ENCODE peak calls at places on chromosomes 6 and 20, in seven cellular contexts. B is adrenal gland, R is stomach, C is IMR-90, P is gastrocnemius medialis, U is transverse colon, T is endothelial cell of umbilical vein. Y is an unnamed sample.

GRCh38 chr6:3336066-3336786 is 77.5 kb downstream of the PSMG4 start:
- DNase-seq in B (no peak), R (no peak), C (no peak), P (no peak), U (no peak), T (no peak), Y (no peak)

GRCh38 chr6:20704325-20704724 is 170.1 kb downstream of the CDKAL1 start:
- DNase-seq in B (no peak), R (no peak), C (no peak), P (no peak), U (no peak), T (peak; percentile 6), Y (no peak)

GRCh38 chr6:45192556-45192955 is 135.6 kb upstream of the RUNX2 start:
- DNase-seq in B (no peak), R (no peak), C (peak; percentile 25), P (no peak), U (no peak), T (no peak), Y (no peak)

GRCh38 chr6:112216699-112217551 is 37.4 kb downstream of the LAMA4 start:
- DNase-seq in B (no peak), R (no peak), C (peak; percentile 95), P (no peak), U (no peak), T (peak; percentile 96), Y (no peak)

GRCh38 chr6:143290206-143290605 is 160.3 kb downstream of the ADAT2 start:
- DNase-seq in B (no peak), R (no peak), C (no peak), P (no peak), U (no peak), T (no peak), Y (no peak)

GRCh38 chr20:3970016-3970415 is 45.3 kb downstream of the RNF24 start:
- DNase-seq in B (no peak), R (no peak), C (no peak), P (no peak), U (peak; percentile 29), T (no peak), Y (no peak)

GRCh38 chr20:57698191-57698866 is 11.5 kb downstream of the PMEPA1 start:
- DNase-seq in B (peak; percentile 78), R (peak; percentile 40), C (peak; percentile 98), P (no peak), U (peak; percentile 77), T (peak; percentile 99), Y (no peak)

GRCh38 chr6:142913511-142914047 is 31.4 kb downstream of the HIVEP2 start:
- DNase-seq in B (no peak), R (no peak), C (no peak), P (no peak), U (peak; percentile 57), T (no peak), Y (no peak)

GRCh38 chr6:79031821-79032590 is 46.0 kb downstream of the PHIP start:
- DNase-seq in B (no peak), R (no peak), C (peak; percentile 63), P (no peak), U (no peak), T (no peak), Y (no peak)

GRCh38 chr20:20498081-20498861 is 130.4 kb downstream of the INSM1 start:
- DNase-seq in B (no peak), R (peak; percentile 38), C (peak; percentile 82), P (no peak), U (no peak), T (no peak), Y (no peak)

GRCh38 chr6:149859938-149860337 is 4.2 kb downstream of the LRP11 start:
- DNase-seq in B (no peak), R (no peak), C (no peak), P (no peak), U (no peak), T (no peak), Y (no peak)

GRCh38 chr6:163427498-163428254 is 13.2 kb downstream of the QKI start:
- DNase-seq in B (no peak), R (no peak), C (peak; percentile 82), P (no peak), U (no peak), T (peak; percentile 87), Y (no peak)

GRCh38 chr20:19269737-19270325 is 57.4 kb downstream of the SLC24A3 start:
- DNase-seq in B (no peak), R (no peak), C (no peak), P (no peak), U (no peak), T (no peak), Y (no peak)

GRCh38 chr20:9838378-9839295 is at the start of gene PAK5:
- DNase-seq in B (peak; percentile 87), R (peak; percentile 79), C (peak; percentile 15), P (no peak), U (no peak), T (peak; percentile 26), Y (no peak)

GRCh38 chr20:33753763-33754162 is 22.0 kb downstream of the ZNF341 start:
- DNase-seq in B (peak; percentile 87), R (no peak), C (peak; percentile 38), P (no peak), U (no peak), T (no peak), Y (no peak)

GRCh38 chr20:10670521-10671220 is 3.1 kb downstream of the JAG1 start:
- DNase-seq in B (no peak), R (no peak), C (peak; percentile 30), P (no peak), U (no peak), T (peak; percentile 63), Y (no peak)

DNA sequence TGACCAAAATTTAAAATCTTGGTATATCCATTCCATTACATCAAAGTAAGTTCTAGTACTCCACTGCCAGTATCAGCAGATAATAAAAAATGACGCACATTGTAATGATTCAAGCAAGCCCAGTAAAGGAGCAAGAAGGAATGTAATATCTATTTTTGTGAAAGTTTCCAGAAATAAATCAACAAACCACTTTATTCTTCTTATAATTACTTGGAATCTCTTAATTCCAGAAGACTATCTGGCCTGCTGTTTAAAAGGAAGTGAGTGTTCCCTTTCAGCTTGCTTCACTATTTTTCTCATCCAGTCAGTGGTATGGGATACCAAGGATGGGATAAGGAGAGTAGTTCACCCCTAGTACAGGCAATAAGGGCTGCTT is 42.2 kb upstream of the DSE start:
- DNase-seq in B (no peak), R (no peak), C (peak; percentile 31), P (no peak), U (no peak), T (no peak), Y (no peak)
- H3K27ac ChIP-seq in B (peak overlapping the region; percentile 37), R (no peak overlapping the region), C (no peak overlapping the region), P (peak overlapping the region; percentile 37), U (peak overlapping the region; percentile 24), T (peak overlapping the region; percentile 75), Y (no peak overlapping the region)

DNA sequence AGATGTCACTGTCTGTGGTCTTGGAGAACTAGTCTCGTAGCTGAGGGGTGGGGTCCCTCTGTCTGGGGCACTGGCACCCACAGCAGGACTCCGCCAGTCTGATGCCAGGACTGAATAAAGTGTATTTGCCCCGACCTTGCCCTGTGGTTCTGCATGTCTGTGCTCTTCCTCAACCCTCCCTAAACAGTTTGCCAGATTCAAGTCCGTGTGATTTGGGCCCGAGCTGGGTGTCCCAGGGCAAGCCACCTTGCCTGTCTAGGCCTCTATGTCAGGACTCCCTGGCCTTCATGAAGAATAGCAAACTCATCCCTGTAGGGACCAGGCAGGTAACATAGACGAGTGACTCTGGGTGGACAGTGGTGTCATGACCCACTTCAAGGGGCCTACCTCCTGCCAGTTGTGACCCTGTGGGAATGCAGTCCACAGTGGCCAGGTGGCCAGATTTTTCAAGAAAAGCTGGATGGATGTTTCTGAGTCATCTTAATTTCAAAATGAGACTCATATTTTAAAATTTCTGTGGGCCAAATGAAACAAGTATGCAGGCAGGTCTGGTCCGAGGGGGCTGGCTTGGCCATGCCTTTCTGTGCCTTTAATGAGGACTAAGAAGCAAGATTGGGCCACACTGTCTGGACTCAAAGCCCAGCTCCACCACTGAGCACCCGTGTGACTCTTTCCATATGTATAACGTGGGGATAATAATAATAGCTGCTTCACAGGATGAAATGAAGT is 3.4 kb downstream of the SOX12 start:
- DNase-seq in B (no peak), R (no peak), C (no peak), P (no peak), U (no peak), T (no peak), Y (no peak)
- TF ChIP-seq POLR2A in B (no peak), R (no peak), C (no peak), P (no peak), U (no peak), T (no peak), Y (no peak)

GRCh38 chr6:82197784-82198183 is 49.8 kb downstream of the IBTK start:
- DNase-seq in B (no peak), R (no peak), C (no peak), P (no peak), U (no peak), T (peak; percentile 20), Y (no peak)
- H3K36me3 ChIP-seq in B (no peaks in the 10 kb centered on the region), R (peaks cover 96% of the 10 kb centered on the region), C (peaks cover 38% of the 10 kb centered on the region), P (peaks cover 98% of the 10 kb centered on the region), U (no peaks in the 10 kb centered on the region), T (peaks cover 25% of the 10 kb centered on the region), Y (peaks cover 100% of the 10 kb centered on the region)

DNA sequence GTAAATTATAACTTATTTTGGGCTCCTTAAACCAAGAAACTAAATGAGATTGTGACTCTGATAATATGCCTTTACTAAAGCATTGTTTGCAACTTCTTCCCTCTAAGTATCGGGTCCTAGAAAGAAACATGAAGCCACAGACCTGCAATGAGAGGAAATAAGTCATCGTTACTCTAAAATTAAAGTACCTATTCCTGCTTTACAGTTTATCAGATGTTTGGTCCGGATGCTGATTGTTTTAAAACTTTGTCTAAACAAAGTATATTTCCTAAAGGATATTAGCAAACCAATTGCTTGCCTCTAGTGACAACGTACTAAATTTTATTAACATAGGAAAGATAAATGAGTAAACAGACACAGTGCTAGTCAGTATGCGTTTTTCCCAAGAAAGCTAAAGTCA is 216.8 kb downstream of the GJA1 start:
- DNase-seq in B (no peak), R (no peak), C (no peak), P (no peak), U (no peak), T (peak; percentile 90), Y (no peak)
- H3K27ac ChIP-seq in B (no peak overlapping the region), R (peak overlapping the region; percentile 19), C (no peak overlapping the region), P (peak overlapping the region; percentile 65), U (no peak overlapping the region), T (peak overlapping the region; percentile 98), Y (peak overlapping the region; percentile 54)

DNA sequence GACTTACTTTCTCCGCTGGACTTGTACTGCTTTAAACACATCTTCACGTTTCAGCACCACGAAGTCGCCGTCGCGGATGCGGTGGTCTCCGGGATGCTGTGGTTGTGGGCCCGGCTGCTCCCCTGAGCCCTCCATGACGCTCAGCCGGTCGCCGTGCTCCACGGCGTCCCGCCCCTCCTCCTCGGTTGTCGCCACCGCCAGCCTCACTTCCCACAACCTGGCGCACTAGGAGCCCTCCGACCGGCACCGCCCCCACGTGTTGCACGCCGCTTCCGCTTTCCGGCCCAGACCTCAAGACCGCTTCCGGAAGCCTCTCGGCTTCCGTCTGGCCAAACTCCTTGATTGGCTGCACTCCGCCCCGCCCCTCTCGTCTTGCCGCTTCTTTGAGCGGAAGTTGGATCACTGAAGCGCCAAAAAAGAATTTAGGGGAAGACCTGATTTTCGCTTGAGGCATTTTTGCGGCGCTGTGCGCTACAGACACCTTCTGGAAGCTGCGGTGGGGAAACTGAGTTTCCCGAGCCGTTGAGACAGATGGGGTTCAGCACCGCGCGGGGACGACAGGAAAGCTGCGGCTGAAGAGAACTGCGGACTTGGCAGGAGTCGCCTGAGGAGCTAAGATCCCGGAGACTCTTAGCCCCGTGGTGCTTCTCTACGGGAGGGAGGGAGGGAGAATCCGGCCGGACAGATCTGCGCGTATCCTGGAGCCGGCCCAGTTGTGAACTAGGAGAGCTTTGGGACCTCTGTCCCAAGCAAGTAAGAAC is at the start of the genes MCM8 and TRMT6:
- DNase-seq in B (peak; percentile 97), R (peak; percentile 96), C (peak; percentile 94), P (peak; percentile 95), U (peak; percentile 97), T (peak; percentile 94), Y (peak; percentile 90)
- TF ChIP-seq POLR2A in B (peak; percentile 73), R (no peak), C (peak; percentile 59), P (peak; percentile 60), U (peak; percentile 38), T (peak; percentile 60), Y (no peak)

GRCh38 chr20:46060301-46060881 is 29.4 kb downstream of the NCOA5 start:
- DNase-seq in B (no peak), R (no peak), C (no peak), P (no peak), U (no peak), T (peak; percentile 64), Y (no peak)
- H3K36me3 ChIP-seq in B (no peaks in the 10 kb centered on the region), R (peaks cover 58% of the 10 kb centered on the region), C (peaks cover 39% of the 10 kb centered on the region), P (peaks cover 48% of the 10 kb centered on the region), U (no peaks in the 10 kb centered on the region), T (peaks cover 9% of the 10 kb centered on the region), Y (peaks cover 33% of the 10 kb centered on the region)